ENCODE peak calls at places on chromosomes 6 and 20, in seven cellular contexts. W, H, P, O, A, Q and U are unnamed samples. For H3K27me3 and H3K36me3, the result is how much of the 10 kb centered on the place peaks cover.

GRCh38 chr20:50900261-50900660 is 31.0 kb downstream of the ADNP start:
- DNase-seq in W (no peak), H (peak), P (no peak), O (no peak), A (no peak), Q (no peak), U (no peak)

GRCh38 chr6:137928286-137928685 is 61.2 kb downstream of the TNFAIP3 start:
- DNase-seq in W (no peak), H (no peak), P (no peak), O (no peak), A (no peak), Q (no peak), U (no peak)

GRCh38 chr20:49594143-49594928 is 26.4 kb upstream of the PTGIS start:
- DNase-seq in W (no peak), H (peak), P (no peak), O (peak), A (peak), Q (peak), U (no peak)

GRCh38 chr6:40353967-40354452 is 233.2 kb downstream of the LRFN2 start:
- DNase-seq in W (no peak), H (no peak), P (no peak), O (no peak), A (no peak), Q (no peak), U (no peak)

GRCh38 chr20:6767536-6768227 is at the start of gene BMP2:
- DNase-seq in W (peak), H (peak), P (no peak), O (peak), A (peak), Q (peak), U (peak)

GRCh38 chr20:30815577-30816181 is 441.8 kb upstream of the DEFB115 start:
- DNase-seq in W (no peak), H (no peak), P (no peak), O (no peak), A (no peak), Q (no peak), U (peak)

GRCh38 chr20:50726955-50727791 is 4.2 kb upstream of the PARD6B start:
- DNase-seq in W (no peak), H (no peak), P (no peak), O (no peak), A (no peak), Q (peak), U (no peak)

GRCh38 chr20:37225146-37225545 is 36.5 kb downstream of the GHRH start:
- DNase-seq in W (no peak), H (no peak), P (no peak), O (no peak), A (no peak), Q (no peak), U (no peak)

GRCh38 chr20:32006053-32006452 is 4.2 kb upstream of the CCM2L start:
- DNase-seq in W (no peak), H (no peak), P (no peak), O (no peak), A (no peak), Q (no peak), U (no peak)

GRCh38 chr6:16822529-16822928 is 61.3 kb upstream of the ATXN1 start:
- DNase-seq in W (no peak), H (peak), P (no peak), O (no peak), A (no peak), Q (no peak), U (no peak)

GRCh38 chr6:73983367-73983766 is 287.4 kb downstream of the CD109 start:
- DNase-seq in W (no peak), H (no peak), P (no peak), O (peak), A (no peak), Q (no peak), U (no peak)

GRCh38 chr20:51275816-51276215 is 252.9 kb upstream of the KCNG1 start:
- DNase-seq in W (no peak), H (no peak), P (no peak), O (peak), A (no peak), Q (no peak), U (no peak)

GRCh38 chr6:3455490-3456394 is 1.1 kb downstream of the SLC22A23 start:
- DNase-seq in W (no peak), H (no peak), P (no peak), O (no peak), A (peak), Q (no peak), U (peak)

GRCh38 chr6:138724015-138724414 is 49.6 kb upstream of the CCDC28A start:
- DNase-seq in W (no peak), H (no peak), P (peak), O (peak), A (peak), Q (no peak), U (peak)

GRCh38 chr20:15976047-15976731 is 597.1 kb downstream of the KIF16B start:
- DNase-seq in W (peak), H (no peak), P (no peak), O (no peak), A (no peak), Q (no peak), U (peak)

GRCh38 chr6:35181933-35182612 is 31.7 kb upstream of the SCUBE3 start:
- DNase-seq in W (no peak), H (peak), P (peak), O (peak), A (no peak), Q (peak), U (peak)

GRCh38 chr6:168909288-168909687 is 344.4 kb downstream of the THBS2 start:
- DNase-seq in W (no peak), H (no peak), P (no peak), O (no peak), A (no peak), Q (no peak), U (no peak)

GRCh38 chr6:106080106-106081095 is 5.7 kb upstream of the PRDM1 start:
- DNase-seq in W (no peak), H (no peak), P (no peak), O (no peak), A (no peak), Q (no peak), U (no peak)

GRCh38 chr6:168179133-168179532 is 100.1 kb upstream of the FRMD1 start:
- DNase-seq in W (no peak), H (no peak), P (no peak), O (no peak), A (no peak), Q (peak), U (peak)

GRCh38 chr6:72748759-72749158 is 126.9 kb downstream of the KCNQ5 start:
- DNase-seq in W (no peak), H (peak), P (no peak), O (peak), A (no peak), Q (no peak), U (no peak)

GRCh38 chr20:64156136-64156885 is 7.9 kb upstream of the MYT1 start:
- DNase-seq in W (no peak), H (no peak), P (no peak), O (no peak), A (no peak), Q (no peak), U (peak)

GRCh38 chr6:125236536-125237327 is 65.0 kb downstream of the HDDC2 start:
- DNase-seq in W (no peak), H (peak), P (no peak), O (no peak), A (no peak), Q (no peak), U (no peak)

GRCh38 chr6:20266851-20267608 is 54.8 kb upstream of the MBOAT1 start:
- DNase-seq in W (no peak), H (peak), P (peak), O (no peak), A (no peak), Q (no peak), U (peak)

GRCh38 chr6:51868591-51869355 is 218.6 kb downstream of the PKHD1 start:
- DNase-seq in W (no peak), H (peak), P (no peak), O (no peak), A (no peak), Q (no peak), U (no peak)

GRCh38 chr20:19971121-19971520 is 46.0 kb upstream of the NAA20 start:
- DNase-seq in W (no peak), H (no peak), P (no peak), O (no peak), A (no peak), Q (no peak), U (no peak)

GRCh38 chr6:72218125-72218524 is 331.8 kb downstream of the RIMS1 start:
- DNase-seq in W (peak), H (peak), P (peak), O (peak), A (peak), Q (peak), U (peak)

GRCh38 chr6:12967686-12968085 is 251.1 kb downstream of the PHACTR1 start:
- DNase-seq in W (no peak), H (no peak), P (no peak), O (no peak), A (no peak), Q (no peak), U (no peak)

GRCh38 chr6:70413829-70414494 is 654 bp downstream of the FAM135A start:
- DNase-seq in W (peak), H (peak), P (no peak), O (no peak), A (peak), Q (peak), U (peak)

GRCh38 chr6:31474871-31475286 is 23.1 kb upstream of the MICB start:
- DNase-seq in W (no peak), H (no peak), P (no peak), O (no peak), A (no peak), Q (no peak), U (peak)

GRCh38 chr6:7723041-7723447 is 2.9 kb upstream of the BMP6 start:
- DNase-seq in W (peak), H (peak), P (peak), O (peak), A (peak), Q (peak), U (peak)

GRCh38 chr20:61788343-61788742 is 277.3 kb downstream of the TAF4 start:
- DNase-seq in W (no peak), H (no peak), P (no peak), O (no peak), A (no peak), Q (no peak), U (no peak)

GRCh38 chr20:38880952-38881735 is 45.1 kb upstream of the FAM83D start:
- DNase-seq in W (no peak), H (no peak), P (no peak), O (no peak), A (no peak), Q (no peak), U (no peak)

GRCh38 chr6:91434135-91434534 is 847.3 kb upstream of the MAP3K7 start:
- DNase-seq in W (no peak), H (peak), P (no peak), O (no peak), A (no peak), Q (no peak), U (no peak)

GRCh38 chr6:108195209-108195608 is 29.4 kb downstream of the NR2E1 start:
- DNase-seq in W (no peak), H (no peak), P (no peak), O (no peak), A (no peak), Q (no peak), U (no peak)
- H3K4me3 ChIP-seq in W (no peak), H (no peak), P (no peak), O (no peak), A (no peak), Q (no peak), U (no peak)

DNA sequence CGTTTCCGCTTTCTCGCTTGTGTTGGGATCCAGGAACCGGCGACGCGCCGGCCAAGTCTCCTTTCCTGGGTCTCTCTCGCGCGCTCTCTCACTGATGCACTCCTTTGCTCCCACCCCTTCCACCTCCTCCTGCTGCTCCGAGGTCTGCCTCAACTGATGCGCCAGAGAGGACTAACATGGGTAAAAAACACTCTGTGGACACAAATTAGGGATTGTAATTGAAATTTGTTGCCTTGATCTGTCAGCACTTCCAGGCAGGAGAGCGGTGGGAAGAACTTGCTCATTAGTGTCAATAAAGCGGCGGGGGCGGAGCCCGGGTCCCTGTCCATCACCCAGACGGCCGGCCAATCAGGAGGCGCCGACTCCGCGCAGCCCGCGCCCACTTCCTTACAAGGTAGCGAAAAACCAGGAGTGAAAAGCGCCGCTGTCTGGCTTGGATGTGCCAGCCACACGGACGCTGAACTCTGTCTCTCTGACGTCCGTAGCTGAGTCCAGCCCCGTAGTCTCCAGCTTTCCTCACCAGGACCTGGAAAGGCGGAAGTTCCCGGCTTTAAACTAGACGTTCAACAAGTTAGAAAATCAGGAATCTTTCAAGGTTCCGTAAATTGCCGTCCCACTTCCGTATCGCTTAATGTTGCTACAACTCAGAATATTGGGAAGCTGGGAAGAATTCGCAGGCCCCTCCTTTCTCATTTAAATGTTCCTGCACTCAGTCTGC is at the start of gene TBX18:
- DNase-seq in W (peak), H (no peak), P (peak), O (peak), A (peak), Q (peak), U (peak)
- H3K27me3 ChIP-seq in W (half or more), H (half or more), P (under half), O (under half), A (half or more), Q (under half), U (half or more)

DNA sequence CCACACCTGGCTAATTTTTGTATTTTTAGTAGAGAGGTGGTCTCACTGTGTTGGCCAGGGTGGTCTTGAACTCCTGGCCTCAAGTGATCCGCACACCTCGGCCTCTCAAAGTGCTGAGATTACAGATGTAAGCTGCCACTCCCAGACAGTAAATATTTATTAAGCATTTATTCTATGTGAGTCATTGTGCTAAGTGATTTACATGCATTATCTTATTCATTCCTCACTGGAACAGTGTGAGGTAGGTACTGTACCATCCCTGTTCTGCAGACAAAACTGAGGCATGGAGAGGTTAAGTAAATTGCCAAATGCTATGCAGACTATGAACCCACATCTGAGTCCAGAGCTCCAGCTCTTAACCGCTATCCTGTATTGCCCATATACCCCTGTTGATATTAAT is 13.8 kb downstream of the RNF8 start:
- DNase-seq in W (no peak), H (peak), P (no peak), O (no peak), A (no peak), Q (no peak), U (no peak)
- H3K36me3 ChIP-seq in W (half or more), H (under half), P (under half), O (under half), A (under half), Q (under half), U (under half)

GRCh38 chr6:158322724-158323560 is 10.7 kb downstream of the TULP4 start:
- DNase-seq in W (no peak), H (peak), P (no peak), O (no peak), A (no peak), Q (no peak), U (no peak)
- H3K4me3 ChIP-seq in W (no peak), H (no peak), P (no peak), O (no peak), A (no peak), Q (no peak), U (no peak)